ENCODE peak calls at places on chromosomes 4 and X, in five cellular contexts. O is thoracic aorta, G is choroid plexus epithelial cell, T is fibroblast of lung, H is RWPE1. U is an unnamed sample.

GRCh38 chr4:54539500-54540029 is 118.2 kb upstream of the KIT start:
- DNase-seq in H (no peak), T (peak), G (peak), O (peak), U (no peak)

GRCh38 chr4:112801341-112801740 is 164.4 kb downstream of the LARP7 start:
- DNase-seq in G (no peak), T (no peak), H (no peak), O (no peak), U (no peak)

GRCh38 chr4:113762851-113763172 is 1.3 kb upstream of the CAMK2D start:
- DNase-seq in G (no peak), T (no peak), O (no peak), H (no peak), U (no peak)

GRCh38 chr4:15376145-15376544 is 51.7 kb upstream of the C1QTNF7 start:
- DNase-seq in T (no peak), O (no peak), G (no peak), H (no peak), U (no peak)

GRCh38 chr4:106659386-106659785 is 290.8 kb upstream of the GIMD1 start:
- DNase-seq in G (peak), O (no peak), T (no peak), H (no peak), U (no peak)

GRCh38 chr4:88007304-88008132 is at the start of gene PKD2:
- DNase-seq in T (peak), G (peak), O (peak), H (peak), U (no peak)

GRCh38 chr4:85603437-85604336 is 128.7 kb downstream of the ARHGAP24 start:
- DNase-seq in T (peak), O (no peak), H (no peak), G (peak), U (peak)

GRCh38 chrX:19789782-19790181 is 97.6 kb downstream of the SH3KBP1 start:
- DNase-seq in H (no peak), O (no peak), T (no peak), G (no peak), U (no peak)

GRCh38 chr4:55636622-55636999 is 513 bp upstream of the NMU start:
- DNase-seq in T (no peak), H (no peak), G (peak), O (no peak), U (no peak)

GRCh38 chrX:107429090-107429489 is 20.4 kb upstream of the FRMPD3 start:
- DNase-seq in G (peak), T (no peak), H (no peak), O (no peak), U (no peak)

GRCh38 chr4:99395595-99396364 is 39.4 kb downstream of the ADH7 start:
- DNase-seq in G (peak), H (no peak), T (peak), O (no peak), U (no peak)

GRCh38 chr4:1907848-1908525 is 36.8 kb downstream of the NSD2 start:
- DNase-seq in H (peak), O (no peak), G (no peak), T (no peak), U (no peak)

GRCh38 chrX:3184176-3184930 is 143.1 kb downstream of the ARSF start:
- DNase-seq in G (peak), O (no peak), H (no peak), T (peak), U (no peak)

GRCh38 chr4:80231180-80231579 is 33.9 kb downstream of the PRDM8 start:
- DNase-seq in O (no peak), T (peak), H (no peak), G (no peak), U (no peak)

GRCh38 chrX:154594491-154594890 is 9.6 kb downstream of the CTAG1A start:
- DNase-seq in G (no peak), O (no peak), H (no peak), T (no peak), U (no peak)

GRCh38 chrX:39677987-39678840 is 419.5 kb downstream of the BCOR start:
- DNase-seq in O (no peak), H (no peak), T (peak), G (no peak), U (no peak)

GRCh38 chr4:55615008-55615407 is 21.1 kb downstream of the NMU start:
- DNase-seq in T (no peak), G (no peak), O (no peak), H (no peak), U (no peak)

GRCh38 chrX:154712781-154713391 is 38.0 kb downstream of the GAB3 start:
- DNase-seq in O (no peak), G (peak), H (peak), T (peak), U (no peak)

GRCh38 chrX:635428-636192 is 5.0 kb downstream of the SHOX start:
- DNase-seq in T (no peak), G (no peak), H (no peak), O (no peak), U (no peak)

GRCh38 chr4:40992472-40993298 is 221.7 kb downstream of the APBB2 start:
- DNase-seq in H (peak), O (no peak), G (peak), T (peak), U (peak)

GRCh38 chr4:27836505-27836904 is 975.9 kb downstream of the STIM2 start:
- DNase-seq in G (peak), T (peak), O (no peak), H (no peak), U (no peak)

GRCh38 chr4:125741825-125742452 is 427.2 kb downstream of the FAT4 start:
- DNase-seq in O (no peak), T (peak), G (peak), H (peak), U (no peak)

GRCh38 chr4:67087897-67088296 is 457.4 kb downstream of the CENPC start:
- DNase-seq in H (peak), G (no peak), T (no peak), O (no peak), U (no peak)

GRCh38 chr4:94342713-94343112 is at the start of gene HPGDS:
- DNase-seq in T (no peak), H (no peak), O (no peak), G (no peak), U (no peak)

GRCh38 chr4:26404597-26405323 is 83.9 kb downstream of the RBPJ start:
- DNase-seq in G (no peak), H (no peak), O (no peak), T (no peak), U (peak)

GRCh38 chr4:25991296-25991695 is 77.3 kb downstream of the SMIM20 start:
- DNase-seq in H (no peak), G (no peak), T (no peak), O (no peak), U (no peak)

GRCh38 chr4:182143822-182144620 is 99.2 kb upstream of the TENM3 start:
- DNase-seq in O (no peak), H (peak), T (peak), G (peak), U (no peak)

GRCh38 chr4:8747896-8748575 is 123.6 kb downstream of the HMX1 start:
- DNase-seq in G (no peak), T (no peak), H (no peak), O (no peak), U (no peak)

GRCh38 chrX:23246001-23246400 is 88.6 kb upstream of the PTCHD1 start:
- DNase-seq in O (no peak), T (peak), G (peak), H (no peak), U (no peak)

GRCh38 chrX:31318866-31319265 is 247.0 kb upstream of the FTHL17 start:
- DNase-seq in O (no peak), T (no peak), G (no peak), H (no peak), U (no peak)

GRCh38 chrX:21734175-21734574 is 23.7 kb downstream of the SMPX start:
- DNase-seq in O (no peak), G (no peak), H (no peak), T (no peak), U (no peak)

GRCh38 chr4:66357316-66357715 is 687.0 kb upstream of the EPHA5 start:
- DNase-seq in O (no peak), G (peak), T (peak), H (no peak), U (no peak)

GRCh38 chr4:174401471-174402130 is 117.9 kb downstream of the CEP44 start:
- DNase-seq in O (no peak), H (no peak), G (no peak), T (peak), U (no peak)

GRCh38 chrX:153832732-153833131 is 2.4 kb upstream of the PDZD4 start:
- DNase-seq in H (no peak), O (no peak), T (no peak), G (no peak), U (no peak)

GRCh38 chr4:185020863-185021761 is 2.8 kb downstream of the HELT start:
- DNase-seq in G (no peak), H (no peak), O (no peak), T (no peak), U (no peak)

GRCh38 chr4:1011022-1011694 is at the start of gene FGFRL1:
- DNase-seq in G (peak), T (peak), H (peak), O (peak), U (no peak)

GRCh38 chrX:10756365-10756915 is 136.1 kb upstream of the MID1 start:
- DNase-seq in T (peak), O (no peak), H (peak), G (peak), U (peak)

GRCh38 chr4:48944659-48945290 is 38.2 kb upstream of the OCIAD2 start:
- DNase-seq in H (peak), T (no peak), G (no peak), O (no peak), U (no peak)

GRCh38 chr4:77465271-77465670 is 140.3 kb upstream of the CXCL13 start:
- DNase-seq in O (no peak), H (peak), G (peak), T (peak), U (no peak)

GRCh38 chrX:40018021-40018420 is 79.7 kb downstream of the BCOR start:
- DNase-seq in G (no peak), O (no peak), H (no peak), T (no peak), U (no peak)

GRCh38 chr4:169902658-169903345 is 123.4 kb downstream of the MFAP3L start:
- DNase-seq in O (no peak), G (no peak), T (no peak), H (no peak), U (no peak)
- TF ChIP-seq CTCF in O (peak), G (no peak), T (no peak), H (no peak), U (no peak)

GRCh38 chrX:78886550-78886949 is 58.6 kb upstream of the P2RY10 start:
- DNase-seq in T (no peak), G (peak), O (no peak), H (no peak), U (no peak)
- TF ChIP-seq CTCF in T (no peak), G (peak), O (no peak), H (no peak), U (peak)

DNA sequence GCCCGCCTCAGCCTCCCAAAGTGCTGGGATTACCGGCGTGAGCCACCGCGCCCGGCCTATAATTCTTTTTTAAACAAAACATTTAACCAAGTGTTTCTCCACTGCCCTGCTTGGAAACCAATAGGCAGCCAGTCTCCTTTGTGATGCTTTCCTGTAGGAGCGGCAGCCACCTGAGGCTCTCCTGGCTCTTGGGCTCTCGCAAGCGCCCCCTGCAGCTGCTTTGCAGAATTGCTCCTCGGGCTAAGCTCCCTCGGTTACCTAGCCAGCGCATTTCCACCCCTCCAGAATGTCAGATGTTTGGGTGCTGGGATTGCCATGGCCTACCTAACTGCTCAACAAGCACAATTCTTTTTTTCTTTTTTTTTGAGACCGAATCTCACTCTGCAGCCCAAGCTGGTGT is 7.7 kb downstream of the S100P start:
- DNase-seq in H (no peak), O (no peak), T (no peak), G (no peak), U (no peak)
- TF ChIP-seq CTCF in H (no peak), O (no peak), T (no peak), G (peak), U (peak)

DNA sequence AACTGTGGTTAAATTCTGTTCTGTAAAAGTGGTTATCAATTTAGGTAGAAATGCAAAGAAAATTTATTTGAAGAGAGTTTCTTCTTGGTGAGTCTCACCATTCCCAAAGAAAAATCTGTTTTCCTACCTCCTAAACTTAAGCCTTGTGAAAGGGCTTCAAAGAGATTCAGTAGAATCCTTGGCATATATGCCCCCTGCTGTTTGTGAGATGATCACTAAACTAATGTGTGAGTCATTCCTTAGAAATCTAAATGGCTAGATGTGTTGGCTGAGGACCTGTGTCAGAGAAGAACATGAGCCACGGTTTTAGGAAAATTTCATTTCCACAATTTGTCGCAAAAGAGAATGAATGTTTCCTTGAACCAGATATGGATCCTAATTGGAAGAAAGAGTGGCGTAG is 260.9 kb downstream of the SLC7A11 start:
- DNase-seq in H (peak), G (peak), O (no peak), T (peak), U (no peak)
- TF ChIP-seq CTCF in H (no peak), G (no peak), O (no peak), T (peak), U (peak)

DNA sequence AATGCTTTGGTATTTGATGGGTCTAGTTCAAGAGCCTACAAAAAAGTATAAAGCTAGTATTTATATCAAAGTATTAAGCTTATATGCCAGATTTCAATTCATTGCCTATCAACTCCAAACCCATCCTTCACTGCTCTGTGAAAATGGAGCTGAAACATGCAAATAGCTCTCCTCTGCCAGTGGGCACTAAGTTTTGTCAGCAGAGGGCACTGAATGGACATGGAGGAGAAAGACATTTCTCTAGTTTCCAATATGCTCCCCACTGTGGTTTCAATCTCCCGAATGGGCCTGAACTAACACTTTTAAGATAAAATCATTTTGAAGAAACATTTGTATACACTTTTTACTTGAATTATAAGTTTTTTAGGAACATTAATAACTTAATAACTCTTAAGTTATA is 12.4 kb downstream of the PPID start:
- DNase-seq in T (peak), O (no peak), H (no peak), G (peak), U (no peak)
- TF ChIP-seq CTCF in T (peak), O (no peak), H (peak), G (peak), U (peak)

GRCh38 chr4:72888331-72888730 is 181.2 kb downstream of the COX18 start:
- DNase-seq in G (no peak), T (peak), O (no peak), H (no peak), U (no peak)

GRCh38 chr4:72887152-72887551 is 182.4 kb downstream of the COX18 start:
- DNase-seq in O (no peak), H (no peak), T (no peak), G (no peak), U (no peak)

DNA sequence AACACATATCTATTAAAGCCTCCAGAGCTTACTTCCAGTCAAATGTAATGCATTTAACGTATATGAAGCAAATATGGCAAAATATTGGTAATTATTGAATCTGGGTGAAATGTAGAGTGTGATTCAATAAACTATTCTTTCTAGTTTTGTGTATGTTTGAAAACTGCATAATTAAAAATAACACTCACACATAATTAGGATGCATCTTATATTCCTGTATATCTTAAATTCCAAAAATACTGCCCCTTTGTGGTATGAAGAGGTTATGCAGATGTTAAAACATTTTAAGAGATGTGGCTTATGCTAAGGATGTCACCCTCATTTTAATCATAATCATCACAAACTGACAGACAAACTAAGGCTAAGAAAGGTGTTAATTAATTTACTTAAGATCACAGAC is 182.9 kb downstream of the COX18 start:
- DNase-seq in H (peak), T (no peak), O (no peak), G (peak), U (no peak)
- TF ChIP-seq CTCF in H (no peak), T (peak), O (no peak), G (peak), U (peak)

U was measured in retinal pigment epithelial cell.